ENCODE peak calls at places on chromosome 2, in nine cellular contexts. P is PC-9; O is psoas muscle; M is stimulated activated CD8-positive, alpha-beta memory T cell treated with anti-CD3 and anti-CD28 coated beads, Interleukin-15, amount 100 ng/mL, for 4 hours; E is globus pallidus; Z is H4; I is Caki2; L is dorsolateral prefrontal cortex; F is stimulated activated naive CD8-positive, alpha-beta T cell treated with anti-CD3 and anti-CD28 coated beads, Interleukin-15, Interleukin-2, amounts not matched to agents 100 U/mL and 50 U/mL, for 24 hours. U is an unnamed sample.
A peak's percentile ranks its signal among the peaks of the same experiment; 100 is the strongest.

GRCh38 chr2:154437104-154437503 is 261.4 kb upstream of the KCNJ3 start:
- DNase-seq in P (no peak), E (no peak), L (no peak), Z (no peak), M (no peak), O (no peak), F (no peak), I (no peak), U (no peak)

GRCh38 chr2:80001704-80002103 is 302.8 kb downstream of the LRRTM1 start:
- DNase-seq in I (no peak), O (no peak), M (no peak), P (no peak), L (no peak), Z (no peak), E (no peak), F (no peak), U (peak; percentile 23)

GRCh38 chr2:23698733-23699391 is 228.1 kb downstream of the ATAD2B start:
- DNase-seq in M (no peak), F (no peak), P (no peak), O (peak; percentile 45), Z (no peak), E (peak; percentile 19), L (peak; percentile 28), I (no peak), U (no peak)

GRCh38 chr2:140734992-140735391 is 1395.8 kb downstream of the LRP1B start:
- DNase-seq in P (no peak), Z (no peak), L (no peak), I (no peak), M (no peak), O (no peak), E (no peak), F (no peak), U (peak; percentile 32)

GRCh38 chr2:39571197-39571731 is 94.5 kb upstream of the TMEM178A start:
- DNase-seq in Z (no peak), E (no peak), F (no peak), M (no peak), I (no peak), L (no peak), O (no peak), P (peak; percentile 68), U (no peak)

GRCh38 chr2:162435676-162436075 is 91.7 kb downstream of the GCA start:
- DNase-seq in L (no peak), O (no peak), Z (peak; percentile 21), I (no peak), M (no peak), F (no peak), E (no peak), P (no peak), U (peak; percentile 38)

GRCh38 chr2:162711832-162712540 is 126.6 kb downstream of the KCNH7 start:
- DNase-seq in O (no peak), M (no peak), F (no peak), P (no peak), Z (no peak), I (no peak), L (no peak), E (no peak), U (no peak)

GRCh38 chr2:226837787-226838603 is 2.1 kb downstream of the RHBDD1 start:
- DNase-seq in L (no peak), P (no peak), O (no peak), Z (peak; percentile 33), I (no peak), F (no peak), M (no peak), E (no peak), U (no peak)

GRCh38 chr2:225354281-225354774 is 45.2 kb upstream of the NYAP2 start:
- DNase-seq in Z (peak; percentile 79), I (no peak), F (no peak), O (no peak), P (no peak), L (no peak), E (no peak), M (no peak), U (peak; percentile 89)

GRCh38 chr2:61452392-61452791 is 18.5 kb downstream of the USP34 start:
- DNase-seq in E (no peak), O (no peak), L (no peak), M (no peak), Z (no peak), F (no peak), P (no peak), I (no peak), U (no peak)

GRCh38 chr2:120635146-120635545 is 100.5 kb upstream of the GLI2 start:
- DNase-seq in M (no peak), P (peak; percentile 8), F (no peak), I (no peak), Z (no peak), L (no peak), O (no peak), E (no peak), U (no peak)

GRCh38 chr2:218582085-218582484 is 13.4 kb downstream of the CNOT9 start:
- DNase-seq in M (no peak), P (peak; percentile 40), E (no peak), Z (no peak), F (no peak), O (no peak), L (no peak), I (peak; percentile 72), U (peak; percentile 99)

GRCh38 chr2:85802337-85803103 is 48.7 kb downstream of the ATOH8 start:
- DNase-seq in Z (peak; percentile 43), L (no peak), O (no peak), I (no peak), F (no peak), M (no peak), E (no peak), P (no peak), U (no peak)

GRCh38 chr2:3805120-3805519 is 101.7 kb downstream of the DCDC2C start:
- DNase-seq in I (no peak), L (no peak), P (no peak), Z (no peak), F (no peak), O (no peak), M (no peak), E (peak; percentile 5), U (no peak)

GRCh38 chr2:23516546-23517256 is 131.7 kb downstream of the KLHL29 start:
- DNase-seq in E (no peak), L (no peak), O (no peak), Z (no peak), F (no peak), P (no peak), M (no peak), I (no peak), U (no peak)

GRCh38 chr2:174499365-174499764 is 12.5 kb upstream of the GPR155 start:
- DNase-seq in P (no peak), O (no peak), Z (no peak), M (no peak), L (no peak), E (no peak), F (no peak), I (no peak), U (no peak)

GRCh38 chr2:51723716-51724115 is 691.8 kb upstream of the NRXN1 start:
- DNase-seq in O (no peak), L (no peak), M (no peak), F (no peak), P (no peak), E (no peak), Z (no peak), I (no peak), U (no peak)

GRCh38 chr2:70920367-70920715 is 15.4 kb upstream of the ATP6V1B1 start:
- DNase-seq in L (no peak), F (no peak), O (peak; percentile 36), M (no peak), P (no peak), I (no peak), Z (no peak), E (no peak), U (no peak)

GRCh38 chr2:27710640-27711430 is 47.1 kb downstream of the SLC4A1AP start:
- DNase-seq in E (no peak), M (no peak), F (no peak), Z (no peak), P (peak; percentile 83), L (no peak), O (no peak), I (no peak), U (no peak)

GRCh38 chr2:69948032-69948962 is 13.1 kb downstream of the ASPRV1 start:
- DNase-seq in I (no peak), O (no peak), Z (no peak), M (no peak), E (no peak), F (no peak), L (no peak), P (no peak), U (no peak)

GRCh38 chr2:239870276-239870675 is 154.9 kb downstream of the NDUFA10 start:
- DNase-seq in L (peak; percentile 5), Z (no peak), I (no peak), P (no peak), E (no peak), F (no peak), M (no peak), O (no peak), U (no peak)

GRCh38 chr2:109265369-109265768 is 136.4 kb downstream of the SH3RF3 start:
- DNase-seq in P (no peak), Z (no peak), M (no peak), F (no peak), E (no peak), O (no peak), I (no peak), L (no peak), U (no peak)